ENCODE peak calls at places on chromosomes 5 and 9, in six cellular contexts. G is astrocyte of the hippocampus; C is NCI-H2171; V is OCI-LY7; Y is HCEC 1CT; H is Jurkat, Clone E6-1. B is an unnamed sample.

GRCh38 chr9:28264368-28264767 is 691.1 kb upstream of the C9orf72 start:
- DNase-seq in G (peak), C (no peak), V (no peak), Y (no peak), H (no peak), B (no peak)

GRCh38 chr9:116084497-116084896 is 69.1 kb upstream of the PAPPA start:
- DNase-seq in G (no peak), C (no peak), V (no peak), Y (no peak), H (no peak), B (no peak)

GRCh38 chr5:107673106-107673367 is 2.3 kb upstream of the EFNA5 start:
- DNase-seq in G (no peak), C (no peak), V (peak), Y (no peak), H (no peak), B (no peak)

GRCh38 chr9:98256632-98257218 is 1.3 kb upstream of the TBC1D2 start:
- DNase-seq in G (no peak), C (peak), V (peak), Y (no peak), H (no peak), B (no peak)

GRCh38 chr5:65338606-65339151 is 143.0 kb downstream of the ADAMTS6 start:
- DNase-seq in G (peak), C (no peak), V (no peak), Y (no peak), H (no peak), B (peak)

GRCh38 chr9:131854334-131854733 is 114.5 kb upstream of the RAPGEF1 start:
- DNase-seq in G (no peak), C (peak), V (peak), Y (no peak), H (no peak), B (no peak)

GRCh38 chr9:5493597-5494511 is 16.5 kb upstream of the PDCD1LG2 start:
- DNase-seq in G (peak), C (no peak), V (peak), Y (peak), H (no peak), B (no peak)

GRCh38 chr5:575636-576035 is 36.5 kb upstream of the CEP72 start:
- DNase-seq in G (no peak), C (no peak), V (no peak), Y (no peak), H (no peak), B (no peak)

GRCh38 chr5:112668016-112668415 is 69.7 kb upstream of the APC start:
- DNase-seq in G (no peak), C (no peak), V (no peak), Y (peak), H (no peak), B (no peak)

GRCh38 chr5:146574713-146575112 is 58.7 kb upstream of the GPR151 start:
- DNase-seq in G (no peak), C (no peak), V (no peak), Y (no peak), H (no peak), B (no peak)

GRCh38 chr9:111038336-111039202 is at the start of gene LPAR1:
- DNase-seq in G (peak), C (no peak), V (no peak), Y (peak), H (no peak), B (peak)

GRCh38 chr5:95720094-95720793 is 10.9 kb upstream of the RHOBTB3 start:
- DNase-seq in G (no peak), C (no peak), V (no peak), Y (no peak), H (no peak), B (no peak)

GRCh38 chr5:39160576-39161213 is 58.7 kb downstream of the FYB1 start:
- DNase-seq in G (no peak), C (no peak), V (no peak), Y (no peak), H (no peak), B (no peak)

GRCh38 chr9:38079410-38080105 is 10.5 kb upstream of the SHB start:
- DNase-seq in G (peak), C (no peak), V (no peak), Y (peak), H (no peak), B (no peak)